ENCODE peak calls at places on chromosomes 13 and 19, in nine cellular contexts. Y, L, J, T, P, Z, I, E and X are unnamed samples.

GRCh38 chr13:51097353-51098043 is 13.6 kb downstream of the C13orf42 start:
- DNase-seq in Y (no peak), L (no peak), J (no peak), T (no peak), P (no peak), Z (no peak), I (no peak), E (no peak), X (no peak)

GRCh38 chr13:36820222-36820621 is 1.2 kb downstream of the RFXAP start:
- DNase-seq in Y (no peak), L (no peak), J (no peak), T (peak), P (no peak), Z (no peak), I (no peak), E (no peak), X (no peak)

GRCh38 chr13:112444001-112444311 is 67.8 kb downstream of the SPACA7 start:
- DNase-seq in Y (peak), L (peak), J (peak), T (peak), P (peak), Z (no peak), I (no peak), E (peak), X (peak)

GRCh38 chr19:54478677-54479266 is 5.7 kb upstream of the CDC42EP5 start:
- DNase-seq in Y (no peak), L (peak), J (peak), T (peak), P (peak), Z (no peak), I (no peak), E (no peak), X (peak)

GRCh38 chr13:73107970-73108369 is 49.2 kb downstream of the KLF5 start:
- DNase-seq in Y (no peak), L (no peak), J (no peak), T (no peak), P (no peak), Z (no peak), I (no peak), E (no peak), X (peak)

GRCh38 chr19:28541029-28541428 is 671.9 kb downstream of the UQCRFS1 start:
- DNase-seq in Y (no peak), L (no peak), J (no peak), T (no peak), P (no peak), Z (no peak), I (no peak), E (no peak), X (no peak)

GRCh38 chr19:16022681-16023557 is 53.4 kb upstream of the TPM4 start:
- DNase-seq in Y (no peak), L (no peak), J (no peak), T (no peak), P (no peak), Z (no peak), I (no peak), E (no peak), X (no peak)

GRCh38 chr13:45340422-45341033 is 455 bp downstream of the TPT1 start:
- DNase-seq in Y (peak), L (peak), J (peak), T (peak), P (peak), Z (peak), I (peak), E (peak), X (peak)

GRCh38 chr13:110298221-110298565 is 8.8 kb downstream of the COL4A1 start:
- DNase-seq in Y (no peak), L (no peak), J (no peak), T (peak), P (no peak), Z (no peak), I (no peak), E (no peak), X (no peak)

GRCh38 chr13:87884874-87885273 is 213.7 kb downstream of the SLITRK5 start:
- DNase-seq in Y (no peak), L (no peak), J (no peak), T (peak), P (no peak), Z (no peak), I (no peak), E (no peak), X (peak)

GRCh38 chr19:21256722-21257121 is 72.5 kb downstream of the ZNF708 start:
- DNase-seq in Y (peak), L (no peak), J (peak), T (no peak), P (peak), Z (no peak), I (no peak), E (no peak), X (peak)

GRCh38 chr13:50437252-50437651 is 406.2 kb downstream of the DLEU7 start:
- DNase-seq in Y (no peak), L (no peak), J (no peak), T (peak), P (no peak), Z (no peak), I (no peak), E (no peak), X (no peak)

GRCh38 chr13:49253997-49254396 is 6.3 kb downstream of the CDADC1 start:
- DNase-seq in Y (no peak), L (peak), J (no peak), T (no peak), P (no peak), Z (no peak), I (no peak), E (no peak), X (no peak)

GRCh38 chr19:56111601-56112312 is 9.3 kb downstream of the ZNF787 start:
- DNase-seq in Y (no peak), L (no peak), J (no peak), T (no peak), P (peak), Z (no peak), I (peak), E (peak), X (no peak)

GRCh38 chr13:45658586-45659235 is 43.2 kb upstream of the ERICH6B start:
- DNase-seq in Y (no peak), L (no peak), J (no peak), T (no peak), P (no peak), Z (no peak), I (no peak), E (no peak), X (no peak)

GRCh38 chr13:39616087-39616694 is 13.2 kb upstream of the LHFPL6 start:
- DNase-seq in Y (peak), L (peak), J (peak), T (peak), P (peak), Z (no peak), I (no peak), E (no peak), X (peak)

GRCh38 chr19:12166596-12166995 is 3.7 kb downstream of the ZNF136 start:
- DNase-seq in Y (no peak), L (no peak), J (no peak), T (peak), P (no peak), Z (no peak), I (no peak), E (no peak), X (no peak)
- H3K27ac ChIP-seq in Y (no peak), L (no peak), J (no peak), T (no peak), P (no peak), Z (no peak), I (no peak), E (no peak), X (no peak)

GRCh38 chr19:5693195-5694166 is 3.4 kb downstream of the RPL36 start:
- DNase-seq in Y (no peak), L (no peak), J (no peak), T (no peak), P (no peak), Z (no peak), I (no peak), E (no peak), X (no peak)
- H3K27ac ChIP-seq in Y (no peak), L (no peak), J (peak), T (no peak), P (no peak), Z (no peak), I (no peak), E (no peak), X (no peak)

DNA sequence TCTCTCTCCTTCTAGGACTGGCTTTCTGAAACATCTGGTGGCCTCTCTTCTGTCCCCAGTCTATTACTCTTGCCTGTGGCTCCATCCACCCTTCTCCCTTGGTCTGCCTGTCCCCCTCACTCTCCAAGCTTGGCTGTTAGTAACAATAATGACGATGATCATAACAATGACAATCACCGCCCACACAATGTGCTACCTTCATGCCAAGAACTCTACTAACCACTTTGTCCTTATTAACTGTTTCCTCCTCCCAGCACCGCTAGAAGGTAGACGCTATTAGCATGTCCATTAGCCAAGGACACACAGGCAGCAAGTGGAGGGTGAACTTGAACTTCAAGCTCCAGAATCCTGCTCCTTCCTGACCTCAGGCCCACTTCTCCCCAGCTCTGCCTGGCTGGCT is 2.7 kb downstream of the GYS1 start:
- DNase-seq in Y (no peak), L (no peak), J (no peak), T (no peak), P (no peak), Z (no peak), I (no peak), E (no peak), X (no peak)
- H3K27ac ChIP-seq in Y (peak), L (no peak), J (no peak), T (no peak), P (no peak), Z (no peak), I (no peak), E (peak), X (no peak)

GRCh38 chr13:29846475-29847256 is 3.8 kb downstream of the UBL3 start:
- DNase-seq in Y (no peak), L (no peak), J (no peak), T (no peak), P (no peak), Z (no peak), I (no peak), E (no peak), X (no peak)

GRCh38 chr13:29849071-29849541 is 1.3 kb downstream of the UBL3 start:
- DNase-seq in Y (no peak), L (peak), J (no peak), T (peak), P (peak), Z (no peak), I (peak), E (peak), X (peak)

GRCh38 chr13:29849731-29850212 is 645 bp downstream of the UBL3 start:
- DNase-seq in Y (peak), L (peak), J (no peak), T (peak), P (peak), Z (no peak), I (peak), E (peak), X (peak)

GRCh38 chr13:29845440-29846056 is 4.9 kb downstream of the UBL3 start:
- DNase-seq in Y (no peak), L (peak), J (no peak), T (no peak), P (no peak), Z (no peak), I (no peak), E (no peak), X (peak)

DNA sequence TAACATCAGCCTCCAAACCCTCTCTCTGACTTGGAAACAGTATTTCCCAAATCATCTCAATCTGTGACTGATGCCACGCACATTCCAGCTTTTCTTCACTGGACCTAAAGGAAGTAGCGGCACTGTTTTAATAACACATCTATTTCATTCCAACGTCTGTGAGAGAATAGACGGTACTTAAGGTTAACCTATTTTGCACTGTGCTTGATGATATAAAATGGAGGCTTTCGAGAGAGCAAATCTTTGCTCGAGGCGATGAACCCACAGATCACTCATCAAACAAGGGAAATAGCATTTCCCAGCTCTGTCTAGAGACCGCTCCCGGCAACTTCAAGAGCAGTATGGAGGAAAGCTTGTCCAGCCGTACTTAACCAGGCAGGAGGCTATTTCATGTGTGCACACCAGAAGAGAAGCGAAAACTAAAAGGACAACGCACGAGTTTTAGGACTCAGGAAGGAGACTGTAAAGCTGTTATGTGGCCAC is 2.9 kb downstream of the UBL3 start:
- DNase-seq in Y (no peak), L (peak), J (no peak), T (peak), P (peak), Z (no peak), I (no peak), E (no peak), X (peak)
- H3K27ac ChIP-seq in Y (no peak), L (peak), J (no peak), T (peak), P (peak), Z (peak), I (peak), E (peak), X (peak)

DNA sequence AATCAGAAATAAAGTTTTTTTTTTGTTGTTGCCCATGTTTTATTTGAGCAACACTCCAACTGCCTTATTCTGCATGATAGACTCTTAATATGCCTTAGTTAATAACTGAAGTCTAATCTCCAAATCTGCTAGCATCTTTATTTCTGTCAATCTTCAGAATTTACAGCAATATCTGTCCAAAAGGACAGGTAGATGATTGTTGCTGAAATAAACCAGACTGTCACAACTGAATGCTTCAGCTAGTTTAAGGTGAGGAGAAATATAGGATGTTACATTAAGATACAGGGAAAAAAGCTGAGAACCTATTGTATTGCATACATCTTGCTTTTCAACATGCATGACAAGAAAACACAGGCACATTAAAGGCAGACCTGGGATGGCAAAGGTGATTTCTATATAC is 204.3 kb downstream of the SLITRK1 start:
- DNase-seq in Y (no peak), L (no peak), J (no peak), T (no peak), P (no peak), Z (no peak), I (no peak), E (no peak), X (no peak)
- H3K27ac ChIP-seq in Y (no peak), L (no peak), J (no peak), T (no peak), P (no peak), Z (no peak), I (no peak), E (no peak), X (no peak)

GRCh38 chr13:99263386-99263785 is 5.2 kb upstream of the GPR18 start:
- DNase-seq in Y (no peak), L (no peak), J (no peak), T (no peak), P (no peak), Z (no peak), I (no peak), E (no peak), X (no peak)
- H3K27ac ChIP-seq in Y (no peak), L (no peak), J (no peak), T (no peak), P (no peak), Z (no peak), I (no peak), E (no peak), X (no peak)

DNA sequence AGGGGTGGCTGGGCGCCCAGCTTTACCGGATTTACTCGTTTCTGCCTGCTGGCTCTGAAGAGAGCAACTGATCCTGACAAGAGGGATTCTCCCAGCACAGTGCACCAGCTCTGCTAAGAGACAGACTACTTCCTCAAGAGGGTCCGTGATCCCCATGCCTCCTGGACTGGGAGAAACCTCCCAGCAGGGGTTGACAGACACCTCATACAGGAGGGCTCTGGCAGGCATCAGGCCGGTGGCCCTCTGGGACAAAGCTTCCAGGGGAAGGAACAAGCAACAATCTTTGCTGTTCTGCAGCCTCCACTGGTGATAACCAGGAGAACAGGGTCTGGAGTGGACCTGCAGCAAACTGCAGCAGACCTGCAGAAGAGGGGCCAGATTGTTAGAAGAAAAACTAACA is 1192.5 kb upstream of the PRR20A start:
- DNase-seq in Y (no peak), L (no peak), J (no peak), T (no peak), P (no peak), Z (no peak), I (no peak), E (no peak), X (no peak)
- H3K27ac ChIP-seq in Y (no peak), L (no peak), J (no peak), T (no peak), P (no peak), Z (no peak), I (no peak), E (no peak), X (no peak)

DNA sequence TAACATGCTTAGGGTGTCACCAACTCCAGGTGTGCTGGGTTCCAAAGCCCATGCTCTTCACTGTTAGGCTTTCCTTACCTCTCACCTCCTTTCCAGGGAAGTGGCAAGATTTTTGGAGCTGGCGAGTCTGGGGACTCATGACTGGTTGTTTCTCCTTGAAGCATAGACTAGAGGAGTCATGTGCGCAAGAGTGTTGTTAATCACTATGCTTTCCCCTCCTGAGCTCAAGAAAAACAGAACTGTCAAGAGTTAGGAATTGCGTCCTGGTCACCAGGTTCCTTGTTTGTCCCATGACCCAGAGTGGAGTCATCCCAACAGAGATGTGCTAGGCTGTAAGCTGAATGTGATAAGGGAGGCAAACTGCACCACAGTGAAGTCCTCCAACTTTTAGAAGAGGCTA is 234.1 kb downstream of the ZIC5 start:
- DNase-seq in Y (no peak), L (no peak), J (no peak), T (no peak), P (no peak), Z (no peak), I (no peak), E (no peak), X (no peak)
- H3K27ac ChIP-seq in Y (no peak), L (no peak), J (no peak), T (no peak), P (no peak), Z (no peak), I (no peak), E (no peak), X (no peak)